ENCODE peak calls at places on chromosomes 1 and 21, in five cellular contexts. X is activated naive CD4-positive, alpha-beta T cell treated with anti-CD3 and anti-CD28 coated beads, Interleukin-2, amount 50 U/mL, for 72 hours; J is fibroblast of the conjunctiva; F is HL-60; S is WTC11. O is an unnamed sample.

GRCh38 chr1:167661527-167662436 is 31.8 kb downstream of the RCSD1 start:
- DNase-seq in X (no peak), J (peak), F (no peak), S (no peak), O (no peak)

GRCh38 chr1:95197616-95198252 is 36.3 kb upstream of the RWDD3 start:
- DNase-seq in X (no peak), J (no peak), F (no peak), S (no peak), O (peak)

GRCh38 chr1:167456500-167456899 is 61.8 kb downstream of the CD247 start:
- DNase-seq in X (no peak), J (no peak), F (no peak), S (no peak), O (no peak)

GRCh38 chr21:35204125-35204524 is 155.0 kb upstream of the RUNX1 start:
- DNase-seq in X (no peak), J (no peak), F (no peak), S (no peak), O (no peak)

GRCh38 chr1:218665216-218665615 is 320.1 kb downstream of the TGFB2 start:
- DNase-seq in X (no peak), J (peak), F (no peak), S (no peak), O (no peak)

GRCh38 chr1:67749844-67750689 is 65.1 kb downstream of the GADD45A start:
- DNase-seq in X (no peak), J (peak), F (no peak), S (no peak), O (no peak)

GRCh38 chr1:185291647-185292046 is 25.4 kb downstream of the IVNS1ABP start:
- DNase-seq in X (no peak), J (no peak), F (no peak), S (no peak), O (peak)

GRCh38 chr1:101996830-101997485 is at the start of gene OLFM3:
- DNase-seq in X (no peak), J (no peak), F (no peak), S (peak), O (peak)

GRCh38 chr1:8006037-8006963 is 19.8 kb downstream of the ERRFI1 start:
- DNase-seq in X (no peak), J (no peak), F (no peak), S (no peak), O (no peak)

GRCh38 chr1:235972316-235973090 is 92.4 kb downstream of the NID1 start:
- DNase-seq in X (no peak), J (peak), F (no peak), S (no peak), O (no peak)

GRCh38 chr1:25608488-25609178 is 8.0 kb upstream of the MAN1C1 start:
- DNase-seq in X (peak), J (peak), F (no peak), S (peak), O (peak)

GRCh38 chr1:92949937-92950817 is 11.1 kb downstream of the DIPK1A start:
- DNase-seq in X (no peak), J (no peak), F (no peak), S (no peak), O (no peak)

GRCh38 chr1:243542726-243543415 is 287.0 kb downstream of the SDCCAG8 start:
- DNase-seq in X (no peak), J (no peak), F (no peak), S (no peak), O (no peak)

GRCh38 chr1:8218351-8219092 is 99.4 kb upstream of the SLC45A1 start:
- DNase-seq in X (no peak), J (no peak), F (peak), S (no peak), O (no peak)

GRCh38 chr1:114154146-114154962 is 685 bp upstream of the SYT6 start:
- DNase-seq in X (peak), J (no peak), F (no peak), S (peak), O (peak)

GRCh38 chr1:23216771-23217420 is 406 bp downstream of the HTR1D start:
- DNase-seq in X (peak), J (no peak), F (no peak), S (peak), O (peak)

GRCh38 chr1:94270801-94271203 is 33.4 kb upstream of the ARHGAP29 start:
- DNase-seq in X (no peak), J (peak), F (no peak), S (no peak), O (no peak)

GRCh38 chr1:167095368-167095767 is 1.5 kb downstream of the STYXL2 start:
- DNase-seq in X (no peak), J (peak), F (no peak), S (no peak), O (no peak)

GRCh38 chr1:60244906-60245305 is 171.3 kb upstream of the C1orf87 start:
- DNase-seq in X (no peak), J (no peak), F (no peak), S (no peak), O (no peak)

GRCh38 chr1:51661081-51661518 is 44.2 kb downstream of the OSBPL9 start:
- DNase-seq in X (no peak), J (peak), F (no peak), S (no peak), O (no peak)

GRCh38 chr21:32412998-32413504 is 545 bp downstream of the EVA1C start:
- DNase-seq in X (no peak), J (no peak), F (no peak), S (peak), O (peak)

GRCh38 chr21:42468511-42469131 is 27.4 kb downstream of the RSPH1 start:
- DNase-seq in X (no peak), J (no peak), F (no peak), S (no peak), O (no peak)